ENCODE peak calls at places on chromosomes 2 and 18, in four cellular contexts. P is HepG2, K is H1, F is GM12878. M is an unnamed sample.
A peak's percentile ranks its signal among the peaks of the same experiment; 100 is the strongest.

GRCh38 chr2:217525076-217525475 is 477.7 kb downstream of the TNS1 start:
- DNase-seq in P (no peak), F (no peak), K (no peak), M (no peak)

GRCh38 chr2:128411431-128411830 is 92.8 kb upstream of the HS6ST1 start:
- DNase-seq in F (no peak), K (no peak), P (no peak), M (no peak)

GRCh38 chr2:59301466-59302402 is 1060.6 kb upstream of the FANCL start:
- DNase-seq in K (peak; percentile 54), P (peak; percentile 67), F (no peak), M (peak; percentile 76)

GRCh38 chr2:241218131-241219029 is 29.9 kb downstream of the ANO7 start:
- DNase-seq in P (peak; percentile 68), F (peak; percentile 17), K (no peak), M (peak; percentile 20)

GRCh38 chr2:143525536-143525935 is 396.3 kb downstream of the ARHGAP15 start:
- DNase-seq in P (no peak), K (no peak), F (no peak), M (no peak)

GRCh38 chr18:76977108-76977621 is 154.8 kb downstream of the ZNF236 start:
- DNase-seq in K (no peak), F (no peak), P (no peak), M (no peak)

GRCh38 chr2:108701208-108701607 is 18.1 kb upstream of the RANBP2 start:
- DNase-seq in F (no peak), P (no peak), K (no peak), M (no peak)

GRCh38 chr2:109402980-109403840 is 210.6 kb downstream of the SEPTIN10 start:
- DNase-seq in F (no peak), P (no peak), K (no peak), M (no peak)

GRCh38 chr2:218386505-218387368 is 4.7 kb downstream of the SLC11A1 start:
- DNase-seq in P (no peak), F (no peak), K (no peak), M (no peak)

GRCh38 chr2:128643221-128644065 is 324.8 kb upstream of the HS6ST1 start:
- DNase-seq in K (no peak), P (no peak), F (no peak), M (no peak)

GRCh38 chr2:235498556-235499305 is 4.9 kb downstream of the AGAP1 start:
- DNase-seq in F (no peak), P (no peak), K (no peak), M (no peak)

GRCh38 chr2:121697108-121697631 is 39.5 kb downstream of the NIFK start:
- DNase-seq in F (no peak), P (no peak), K (no peak), M (no peak)

GRCh38 chr2:113812204-113812603 is 55.8 kb upstream of the SLC35F5 start:
- DNase-seq in K (no peak), P (no peak), F (no peak), M (no peak)

GRCh38 chr2:160751021-160751420 is 257.4 kb upstream of the RBMS1 start:
- DNase-seq in F (no peak), K (no peak), P (no peak), M (no peak)

GRCh38 chr2:10006248-10007147 is 36.9 kb upstream of the KLF11 start:
- DNase-seq in F (no peak), K (no peak), P (no peak), M (no peak)

GRCh38 chr2:112622528-112622849 is 23.2 kb upstream of the SLC20A1 start:
- DNase-seq in P (no peak), F (no peak), K (no peak), M (no peak)

GRCh38 chr2:29123584-29124349 is 8.6 kb downstream of the CLIP4 start:
- DNase-seq in P (peak; percentile 76), F (no peak), K (no peak), M (no peak)

GRCh38 chr2:225052703-225053102 is 10.4 kb upstream of the DOCK10 start:
- DNase-seq in P (no peak), F (no peak), K (no peak), M (no peak)

GRCh38 chr18:58502628-58503027 is 126.3 kb downstream of the ALPK2 start:
- DNase-seq in F (no peak), K (no peak), P (no peak), M (no peak)

GRCh38 chr2:171069286-171069956 is 91.3 kb downstream of the TLK1 start:
- DNase-seq in F (no peak), K (no peak), P (no peak), M (no peak)

GRCh38 chr2:72893594-72894319 is 6.5 kb downstream of the SPR start:
- DNase-seq in K (no peak), P (peak; percentile 68), F (peak; percentile 55), M (peak; percentile 69)

GRCh38 chr2:648476-649424 is 28.5 kb downstream of the TMEM18 start:
- DNase-seq in F (no peak), P (no peak), K (no peak), M (no peak)

GRCh38 chr18:6118080-6118479 is 222.8 kb upstream of the TMEM200C start:
- DNase-seq in F (no peak), K (no peak), P (peak; percentile 22), M (no peak)

GRCh38 chr18:47254341-47254939 is 3.0 kb upstream of the SKOR2 start:
- DNase-seq in P (peak; percentile 18), K (no peak), F (no peak), M (peak; percentile 57)

GRCh38 chr2:50491541-50492114 is 540.3 kb downstream of the NRXN1 start:
- DNase-seq in F (no peak), K (no peak), P (peak; percentile 16), M (peak; percentile 2)

GRCh38 chr18:54127759-54128378 is 96.6 kb downstream of the MBD2 start:
- DNase-seq in P (peak; percentile 41), F (no peak), K (no peak), M (peak; percentile 43)

GRCh38 chr2:100126172-100126571 is 16.2 kb downstream of the AFF3 start:
- DNase-seq in P (no peak), K (no peak), F (no peak), M (no peak)

GRCh38 chr2:100121124-100121718 is 21.2 kb downstream of the AFF3 start:
- DNase-seq in K (no peak), F (no peak), P (no peak), M (no peak)

GRCh38 chr2:100126897-100127401 is 15.4 kb downstream of the AFF3 start:
- DNase-seq in K (no peak), F (no peak), P (no peak), M (no peak)

GRCh38 chr2:100125641-100126040 is 16.7 kb downstream of the AFF3 start:
- DNase-seq in K (no peak), F (no peak), P (no peak), M (no peak)

DNA sequence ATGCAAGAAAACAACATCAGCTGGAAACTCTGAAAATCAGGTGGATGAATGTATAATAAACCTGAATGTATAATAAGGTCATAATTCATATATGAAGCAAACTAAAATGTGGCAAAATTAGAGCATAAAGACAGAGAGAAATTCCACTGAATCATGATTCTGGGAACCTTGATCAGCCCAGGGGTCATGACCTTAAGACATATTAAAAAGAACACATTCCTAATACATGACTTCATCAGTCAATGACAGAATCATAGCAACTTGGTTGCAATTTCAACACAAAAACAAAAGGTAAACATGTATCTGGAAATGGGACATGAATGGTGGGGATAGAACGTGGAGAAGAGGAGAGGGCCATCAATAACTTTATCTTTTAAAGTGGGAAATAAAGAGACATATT is 17.6 kb downstream of the AFF3 start:
- DNase-seq in P (no peak), F (no peak), K (no peak), M (no peak)
- TF ChIP-seq SUZ12 in P (no peak), F (no peak), K (no peak), M (no peak)

GRCh38 chr2:70887550-70888229 is 48.0 kb upstream of the ATP6V1B1 start:
- DNase-seq in F (no peak), P (no peak), K (no peak), M (no peak)
- H3K9ac ChIP-seq in F (no peak overlapping the region), P (peak overlapping the region; percentile 48), K (no peak overlapping the region), M (peak overlapping the region; percentile 70)

DNA sequence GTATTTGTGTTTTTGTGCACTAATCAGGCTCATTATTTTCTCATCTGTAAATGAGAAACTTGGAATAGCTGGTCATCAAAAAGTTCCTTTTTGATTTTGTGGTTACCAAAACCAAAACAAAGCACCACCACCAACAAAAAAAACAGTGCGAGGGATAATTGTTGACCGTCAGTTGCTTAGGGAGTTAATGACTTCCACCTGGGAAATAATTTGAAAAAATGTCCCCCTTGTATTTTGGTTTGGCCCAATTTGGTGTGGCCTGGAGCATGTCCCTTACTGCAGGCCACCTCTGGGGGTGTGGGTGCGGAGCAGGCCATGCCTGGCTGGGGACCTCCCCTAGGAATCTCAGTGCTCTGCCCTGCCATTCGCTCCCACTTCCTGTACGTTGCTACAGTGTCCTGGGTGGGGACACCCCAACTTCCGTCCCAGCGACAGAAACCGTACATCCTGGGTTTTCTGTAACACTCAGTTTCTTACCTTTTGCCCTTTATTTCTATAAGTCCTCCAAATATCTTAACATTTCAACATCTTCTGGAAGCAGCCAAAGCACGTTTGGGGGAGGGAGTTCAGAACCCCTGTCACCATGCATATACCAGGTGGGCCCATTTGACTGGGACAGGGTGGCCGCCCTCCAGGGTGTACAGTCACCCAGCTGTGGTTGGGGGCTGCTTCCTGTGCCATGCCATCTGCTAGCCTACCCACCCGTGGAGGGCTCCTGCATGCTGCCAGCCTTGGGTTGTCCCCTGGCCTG is 31.3 kb downstream of the NCK2 start:
- DNase-seq in K (no peak), P (no peak), F (no peak), M (no peak)
- H3K4me1 ChIP-seq in K (peaks cover 31% of the 10 kb centered on the region), P (peaks cover 15% of the 10 kb centered on the region), F (peaks cover 26% of the 10 kb centered on the region), M (peaks cover 7% of the 10 kb centered on the region)

DNA sequence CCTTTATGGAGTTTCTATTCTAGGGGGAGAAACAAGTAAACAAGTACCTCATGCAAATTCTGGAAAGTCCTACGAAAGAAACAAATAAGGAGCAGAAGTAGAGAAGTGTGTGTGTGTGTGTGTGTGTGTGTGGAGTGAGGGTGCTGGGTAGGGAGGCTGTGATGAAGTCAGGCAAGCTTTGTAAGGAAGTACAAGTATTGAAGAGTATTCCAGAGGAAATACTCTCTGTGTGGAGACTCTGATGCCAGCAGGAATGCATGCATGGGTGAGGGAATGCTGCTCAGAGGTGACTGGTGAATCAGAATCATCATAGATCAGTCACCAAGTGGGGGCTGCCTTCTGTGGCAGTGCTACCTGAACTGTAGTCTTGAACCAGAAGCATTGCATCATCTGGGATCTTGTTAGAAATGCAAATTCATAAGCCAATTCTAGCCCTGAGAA is 34.5 kb downstream of the SLC4A3 start:
- DNase-seq in F (no peak), K (no peak), P (no peak), M (no peak)
- TF ChIP-seq SUZ12 in F (no peak), K (no peak), P (no peak), M (no peak)

DNA sequence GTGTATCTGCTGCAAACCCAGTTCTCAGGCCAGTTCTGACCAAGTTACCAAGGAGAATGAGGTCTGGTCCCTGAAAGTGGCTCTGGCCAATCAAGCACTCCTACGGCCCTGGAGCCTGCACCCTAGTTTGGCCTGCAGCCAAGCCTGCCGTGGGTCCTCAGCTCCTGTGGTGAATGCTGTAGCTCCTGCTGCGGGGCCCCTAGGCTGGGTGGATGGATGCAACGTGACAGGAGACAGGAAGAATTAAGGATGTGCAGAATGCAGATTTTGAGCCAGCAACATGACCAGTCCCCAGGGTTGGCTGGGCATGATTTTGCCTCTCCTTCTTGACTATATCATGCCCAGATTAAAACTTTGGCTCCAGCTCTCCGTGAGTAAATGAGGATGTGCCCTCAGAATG is 97.2 kb downstream of the SMAD7 start:
- DNase-seq in K (no peak), P (no peak), F (no peak), M (no peak)
- H3K9ac ChIP-seq in K (no peak overlapping the region), P (no peak overlapping the region), F (no peak overlapping the region), M (no peak overlapping the region)

DNA sequence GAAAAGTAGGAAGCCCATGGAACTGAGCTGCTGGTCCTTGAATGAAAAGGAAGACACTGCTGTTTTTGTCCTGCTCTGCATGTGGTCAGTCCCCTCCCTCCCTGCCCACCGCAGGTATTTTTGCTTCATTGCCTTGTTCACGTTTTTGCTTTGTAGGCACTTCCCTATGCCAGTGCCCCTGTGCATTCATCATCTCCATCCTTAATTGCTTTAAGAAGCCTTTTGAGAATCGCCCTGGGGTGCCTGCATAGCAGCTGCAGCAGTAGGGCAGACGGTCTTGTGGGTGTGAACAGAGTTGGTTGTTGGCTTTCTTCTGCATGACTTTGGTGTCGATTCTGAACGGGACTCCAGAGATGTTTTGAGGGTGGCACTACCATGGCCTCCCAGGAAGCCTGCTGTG is 97.0 kb downstream of the CABLES1 start:
- DNase-seq in K (no peak), P (no peak), F (peak; percentile 54), M (no peak)
- H3K4me1 ChIP-seq in K (peaks cover 10% of the 10 kb centered on the region), P (peaks cover 11% of the 10 kb centered on the region), F (peaks cover 51% of the 10 kb centered on the region), M (peaks cover 9% of the 10 kb centered on the region)

M was measured in NT2/D1.